ENCODE peak calls at places on chromosomes 16 and 17, in four cellular contexts. C is pancreas, G is fibroblast of lung, Q is epithelial cell of esophagus. V is an unnamed sample.

GRCh38 chr17:2213291-2213960 is 90.2 kb downstream of the SMG6 start:
- DNase-seq in C (no peak), G (peak), Q (no peak), V (no peak)

GRCh38 chr16:17748005-17748719 is 277.4 kb upstream of the XYLT1 start:
- DNase-seq in C (no peak), G (no peak), Q (no peak), V (no peak)

GRCh38 chr16:19863990-19864389 is 20.7 kb downstream of the GPRC5B start:
- DNase-seq in C (no peak), G (no peak), Q (no peak), V (no peak)

GRCh38 chr17:33689725-33690124 is 396.6 kb upstream of the ASIC2 start:
- DNase-seq in C (no peak), G (no peak), Q (no peak), V (no peak)

GRCh38 chr16:58345574-58346354 is 46.5 kb upstream of the GINS3 start:
- DNase-seq in C (no peak), G (peak), Q (peak), V (no peak)

GRCh38 chr17:51154176-51154575 is 817 bp downstream of the NME1 start:
- DNase-seq in C (no peak), G (peak), Q (no peak), V (no peak)

GRCh38 chr16:69833791-69834282 is 71.7 kb downstream of the WWP2 start:
- DNase-seq in C (peak), G (no peak), Q (no peak), V (peak)

GRCh38 chr17:41974658-41975057 is 8.1 kb downstream of the CNP start:
- DNase-seq in C (no peak), G (no peak), Q (no peak), V (peak)

GRCh38 chr17:199195-199604 is 17.8 kb upstream of the DOC2B start:
- DNase-seq in C (no peak), G (peak), Q (no peak), V (no peak)

GRCh38 chr17:10171057-10171456 is 27.3 kb downstream of the GAS7 start:
- DNase-seq in C (no peak), G (no peak), Q (no peak), V (no peak)

GRCh38 chr17:57776366-57776765 is 31.3 kb upstream of the CCDC182 start:
- DNase-seq in C (no peak), G (no peak), Q (no peak), V (no peak)

GRCh38 chr17:20203761-20204263 is 194.7 kb downstream of the SPECC1 start:
- DNase-seq in C (no peak), G (no peak), Q (peak), V (no peak)

GRCh38 chr17:19263621-19264010 is 26.4 kb downstream of the EPN2 start:
- DNase-seq in C (no peak), G (peak), Q (peak), V (no peak)

GRCh38 chr16:78770353-78771091 is 671.1 kb downstream of the WWOX start:
- DNase-seq in C (peak), G (peak), Q (peak), V (peak)

GRCh38 chr17:82603981-82604448 is 44.2 kb downstream of the WDR45B start:
- DNase-seq in C (no peak), G (peak), Q (no peak), V (peak)

DNA sequence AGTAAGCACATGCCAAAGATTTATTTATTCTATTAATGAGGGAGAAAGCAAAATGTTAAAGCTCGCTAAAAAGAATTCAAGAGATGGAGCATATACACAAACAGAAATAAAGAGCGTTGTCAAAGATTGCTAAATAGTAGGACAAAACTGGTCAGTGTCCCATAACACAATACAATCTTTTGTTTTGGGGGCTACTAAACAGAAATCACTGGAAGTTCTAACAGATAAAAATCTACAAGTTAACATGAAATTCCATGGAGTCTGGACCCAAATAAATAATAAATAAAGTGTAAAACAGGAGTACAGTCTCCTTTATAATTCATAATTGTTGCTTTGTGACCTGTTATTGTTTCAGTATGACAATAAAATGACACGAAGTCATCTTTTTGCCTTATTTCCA is 115.2 kb upstream of the CNTNAP4 start:
- DNase-seq in C (no peak), G (no peak), Q (no peak), V (no peak)
- H3K4me3 ChIP-seq in C (no peak), G (no peak), Q (no peak), V (no peak)

DNA sequence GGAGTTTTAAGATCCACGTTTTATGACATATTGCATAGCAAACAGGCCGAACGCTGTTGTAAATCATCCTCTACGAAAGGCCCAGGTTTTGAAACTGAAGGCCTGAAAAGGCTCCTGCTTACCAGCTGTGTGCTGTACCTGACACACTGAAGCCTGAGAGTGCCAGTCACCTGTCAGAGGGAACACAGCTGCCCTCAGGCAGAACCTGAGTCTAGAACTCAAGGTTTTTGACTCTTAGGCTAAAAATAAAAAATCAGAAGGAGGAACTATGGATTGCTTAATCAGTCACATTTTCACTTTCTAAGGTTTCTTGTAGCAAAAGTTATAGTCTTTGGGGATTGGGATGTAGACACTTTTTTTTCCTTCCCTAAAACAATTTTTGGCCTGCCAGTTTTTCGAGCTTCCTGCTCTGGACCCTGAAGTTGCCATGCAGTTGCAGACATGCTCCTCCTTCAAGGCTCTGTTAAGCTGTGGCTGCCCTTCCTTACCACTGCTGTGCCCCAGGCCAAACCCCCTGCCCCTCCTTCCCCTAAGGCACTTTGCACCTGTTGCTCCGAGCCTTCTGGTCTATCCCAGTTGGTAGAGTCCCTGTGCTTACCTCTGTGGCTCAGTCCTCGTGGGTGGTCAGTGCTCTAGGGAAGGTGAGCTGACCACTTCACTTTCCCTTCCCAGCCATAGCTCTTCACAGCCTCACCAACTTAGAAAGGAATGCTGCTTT is 56.6 kb downstream of the TENT4B start:
- DNase-seq in C (no peak), G (no peak), Q (no peak), V (peak)
- H3K4me3 ChIP-seq in C (no peak), G (no peak), Q (no peak), V (no peak)

GRCh38 chr17:17922198-17922901 is 49.9 kb downstream of the TOM1L2 start:
- DNase-seq in C (no peak), G (no peak), Q (no peak), V (no peak)

GRCh38 chr17:17919169-17920107 is 52.8 kb downstream of the TOM1L2 start:
- DNase-seq in C (peak), G (peak), Q (peak), V (peak)

GRCh38 chr17:17924131-17924856 is 47.9 kb downstream of the TOM1L2 start:
- DNase-seq in C (no peak), G (no peak), Q (no peak), V (no peak)

GRCh38 chr17:17924857-17925250 is 47.3 kb downstream of the TOM1L2 start:
- DNase-seq in C (no peak), G (no peak), Q (no peak), V (no peak)

DNA sequence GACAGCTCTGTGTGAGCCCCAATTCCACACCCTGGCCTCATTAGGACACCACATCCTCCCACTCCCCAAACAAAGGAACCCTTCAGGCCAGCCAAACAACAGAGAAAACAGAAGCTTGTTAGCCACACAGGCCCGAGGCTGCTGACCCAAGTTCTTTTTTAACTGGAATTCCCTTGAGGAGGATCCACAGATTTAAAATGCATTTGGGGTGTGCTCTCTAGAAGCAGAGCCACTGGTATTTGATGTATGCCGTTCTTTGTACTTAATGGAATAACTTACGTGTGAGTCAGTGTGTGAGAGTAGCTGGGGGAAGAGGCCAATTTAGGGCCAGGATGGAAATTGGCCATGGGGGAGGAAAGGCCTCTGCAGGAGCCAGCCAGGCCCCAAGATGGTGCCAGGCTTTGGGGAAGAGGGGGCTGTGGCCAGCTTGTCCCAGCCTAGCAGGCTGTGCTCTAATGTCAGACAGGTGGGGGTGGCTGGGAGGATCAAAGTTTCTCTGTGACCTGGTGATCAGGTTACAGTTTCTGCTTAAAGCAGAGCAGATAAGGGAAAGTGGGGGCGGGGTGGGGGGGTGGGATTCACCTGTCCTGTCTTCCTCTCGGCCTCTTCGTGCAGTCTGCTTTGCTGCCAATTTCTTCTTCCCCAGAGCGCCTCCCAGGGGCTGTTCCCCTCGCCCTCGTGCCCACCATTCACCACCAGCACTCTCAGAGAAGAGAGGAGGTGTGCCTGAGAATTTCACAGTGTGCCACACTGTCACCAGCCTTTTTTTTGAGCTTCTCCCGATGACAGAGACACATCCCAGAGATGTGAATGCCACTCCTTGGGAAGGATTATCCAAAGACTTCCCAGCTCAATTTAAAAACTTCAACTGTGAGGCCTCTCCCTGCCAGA is 50.8 kb downstream of the TOM1L2 start:
- DNase-seq in C (no peak), G (peak), Q (peak), V (no peak)
- H3K4me3 ChIP-seq in C (no peak), G (no peak), Q (no peak), V (no peak)

GRCh38 chr17:7438656-7439460 is 454 bp upstream of the FGF11 start:
- DNase-seq in C (no peak), G (no peak), Q (no peak), V (no peak)

GRCh38 chr17:7435676-7436555 is 681 bp downstream of the TMEM102 start:
- DNase-seq in C (peak), G (no peak), Q (peak), V (peak)

GRCh38 chr17:7437369-7437863 is 1.9 kb upstream of the FGF11 start:
- DNase-seq in C (no peak), G (no peak), Q (no peak), V (no peak)

GRCh38 chr17:7438050-7438614 is 1.2 kb upstream of the FGF11 start:
- DNase-seq in C (peak), G (no peak), Q (peak), V (peak)

DNA sequence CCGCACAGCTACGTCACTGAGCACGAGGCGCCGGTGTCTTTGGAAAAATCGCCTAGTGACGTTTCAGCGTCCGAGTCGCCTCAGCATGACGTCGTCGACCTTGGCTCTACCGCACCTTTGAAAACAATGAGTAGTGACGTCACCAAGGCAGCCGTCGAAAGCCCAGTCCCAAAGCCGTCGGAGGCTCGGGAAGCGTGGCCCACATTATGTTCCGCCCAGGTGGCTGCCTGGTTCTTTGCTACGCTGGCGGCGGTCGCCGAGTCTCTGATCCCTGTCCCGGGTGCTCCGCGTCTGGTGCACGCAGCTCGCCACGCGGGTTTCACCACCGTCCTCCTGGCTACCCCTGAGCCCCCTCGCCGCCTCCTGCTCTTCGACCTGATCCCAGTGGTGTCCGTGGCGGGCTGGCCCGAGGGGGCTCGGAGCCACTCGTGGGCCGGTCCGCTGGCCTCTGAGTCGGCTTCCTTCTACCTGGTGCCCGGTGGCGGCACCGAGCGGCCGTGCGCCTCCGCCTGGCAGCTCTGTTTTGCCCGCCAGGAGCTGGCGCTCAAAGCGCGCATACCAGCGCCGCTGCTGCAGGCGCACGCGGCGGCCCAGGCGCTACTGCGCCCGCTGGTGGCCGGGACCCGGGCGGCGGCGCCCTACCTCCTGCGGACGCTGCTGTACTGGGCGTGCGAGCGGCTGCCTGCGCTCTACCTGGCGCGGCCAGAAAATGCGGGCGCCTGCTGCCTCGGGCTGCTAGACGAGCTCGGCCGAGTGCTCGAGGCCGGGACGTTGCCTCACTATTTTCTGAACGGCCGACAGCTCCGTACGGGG is 1.5 kb downstream of the TMEM102 start:
- DNase-seq in C (peak), G (peak), Q (peak), V (peak)
- H3K4me3 ChIP-seq in C (peak), G (no peak), Q (peak), V (peak)

GRCh38 chr17:76869878-76870714 is 1.9 kb downstream of the MGAT5B start:
- DNase-seq in C (no peak), G (no peak), Q (no peak), V (no peak)
- H3K4me3 ChIP-seq in C (no peak), G (no peak), Q (no peak), V (no peak)

GRCh38 chr16:981695-982151 is at the start of gene SOX8:
- DNase-seq in C (no peak), G (no peak), Q (no peak), V (no peak)

GRCh38 chr16:984106-984505 is 2.5 kb downstream of the SOX8 start:
- DNase-seq in C (no peak), G (no peak), Q (no peak), V (no peak)

GRCh38 chr16:980595-980854 is 1.0 kb upstream of the SOX8 start:
- DNase-seq in C (peak), G (no peak), Q (no peak), V (no peak)

GRCh38 chr16:983044-984030 is 1.8 kb downstream of the SOX8 start:
- DNase-seq in C (no peak), G (no peak), Q (no peak), V (no peak)

GRCh38 chr16:982152-983043 is 828 bp downstream of the SOX8 start:
- DNase-seq in C (peak), G (no peak), Q (no peak), V (no peak)
- H3K4me3 ChIP-seq in C (peak), G (no peak), Q (no peak), V (no peak)

GRCh38 chr16:86610779-86611516 is 32.6 kb downstream of the FOXL1 start:
- DNase-seq in C (no peak), G (no peak), Q (no peak), V (no peak)

GRCh38 chr16:86611517-86611840 is 33.1 kb downstream of the FOXL1 start:
- DNase-seq in C (no peak), G (peak), Q (no peak), V (no peak)

GRCh38 chr16:86609115-86609514 is 30.8 kb downstream of the FOXL1 start:
- DNase-seq in C (no peak), G (peak), Q (no peak), V (no peak)

GRCh38 chr16:86608301-86608747 is 30.0 kb downstream of the FOXL1 start:
- DNase-seq in C (no peak), G (peak), Q (no peak), V (no peak)

GRCh38 chr16:86609661-86610060 is 31.3 kb downstream of the FOXL1 start:
- DNase-seq in C (no peak), G (no peak), Q (no peak), V (no peak)
- H3K4me3 ChIP-seq in C (no peak), G (no peak), Q (no peak), V (no peak)